ENCODE peak calls at places on chromosome 12, in four cellular contexts. I is mesothelial cell of epicardium; C is activated naive CD4-positive, alpha-beta T cell treated with anti-CD3 and anti-CD28 coated beads, Interleukin-2, amount 10 ng/mL, durations not matched to agents 7 days and 5 days; E is T-helper 1 cell. T is an unnamed sample.

GRCh38 chr12:126708492-126708896 is 1558.5 kb upstream of the TMEM132C start:
- DNase-seq in C (no peak), I (no peak), E (peak; percentile 6), T (no peak)

GRCh38 chr12:80472912-80473500 is 29.0 kb downstream of the PTPRQ start:
- DNase-seq in C (no peak), I (no peak), E (peak; percentile 4), T (no peak)

GRCh38 chr12:68162374-68162773 is 2.8 kb upstream of the IFNG start:
- DNase-seq in I (no peak), C (no peak), E (no peak), T (no peak)

GRCh38 chr12:58711968-58712367 is 208.3 kb downstream of the LRIG3 start:
- DNase-seq in I (no peak), E (no peak), C (no peak), T (no peak)

GRCh38 chr12:19799216-19799615 is 359.9 kb downstream of the AEBP2 start:
- DNase-seq in C (no peak), E (no peak), I (no peak), T (no peak)

GRCh38 chr12:110156766-110157165 is 32.6 kb downstream of the IFT81 start:
- DNase-seq in E (no peak), C (no peak), I (no peak), T (no peak)

GRCh38 chr12:105921872-105922669 is 216.7 kb downstream of the NUAK1 start:
- DNase-seq in C (no peak), E (no peak), I (no peak), T (no peak)

GRCh38 chr12:53212931-53213330 is 5.9 kb upstream of the ITGB7 start:
- DNase-seq in E (no peak), C (no peak), I (no peak), T (no peak)

GRCh38 chr12:3655331-3655900 is 97.5 kb downstream of the CRACR2A start:
- DNase-seq in C (peak; percentile 39), I (no peak), E (peak; percentile 23), T (peak; percentile 28)

GRCh38 chr12:83123039-83123438 is 436.3 kb downstream of the TMTC2 start:
- DNase-seq in C (no peak), I (no peak), E (no peak), T (no peak)

GRCh38 chr12:22312336-22312735 is 22.2 kb downstream of the ST8SIA1 start:
- DNase-seq in I (no peak), E (no peak), C (no peak), T (no peak)

GRCh38 chr12:47950856-47951468 is 12.4 kb upstream of the TMEM106C start:
- DNase-seq in I (no peak), E (no peak), C (no peak), T (no peak)

GRCh38 chr12:105986779-105987686 is 151.7 kb downstream of the NUAK1 start:
- DNase-seq in C (no peak), I (no peak), E (no peak), T (no peak)

GRCh38 chr12:91185437-91185836 is 2.8 kb upstream of the DCN start:
- DNase-seq in C (no peak), E (no peak), I (no peak), T (no peak)

GRCh38 chr12:129535351-129535750 is 368.5 kb downstream of the TMEM132D start:
- DNase-seq in E (no peak), C (no peak), I (no peak), T (no peak)

GRCh38 chr12:77685112-77685511 is 145.6 kb upstream of the NAV3 start:
- DNase-seq in E (peak; percentile 0), C (peak; percentile 25), I (peak; percentile 50), T (peak; percentile 27)

GRCh38 chr12:4954632-4955354 is 45.1 kb downstream of the KCNA1 start:
- DNase-seq in I (no peak), C (no peak), E (no peak), T (no peak)

GRCh38 chr12:18482601-18483120 is 221.3 kb downstream of the PIK3C2G start:
- DNase-seq in C (no peak), I (no peak), E (no peak), T (no peak)

GRCh38 chr12:3378655-3379054 is 112.3 kb upstream of the PRMT8 start:
- DNase-seq in C (no peak), I (no peak), E (no peak), T (no peak)

GRCh38 chr12:66290716-66291200 is 11.5 kb upstream of the HELB start:
- DNase-seq in C (peak; percentile 64), E (peak; percentile 86), I (no peak), T (peak; percentile 40)

GRCh38 chr12:89470741-89471504 is 53.7 kb downstream of the GALNT4 start:
- DNase-seq in E (peak; percentile 72), I (no peak), C (no peak), T (no peak)

GRCh38 chr12:56529656-56530055 is 8.0 kb downstream of the RBMS2 start:
- DNase-seq in E (no peak), C (no peak), I (no peak), T (no peak)

GRCh38 chr12:106089935-106090334 is 48.8 kb downstream of the NUAK1 start:
- DNase-seq in E (no peak), I (no peak), C (no peak), T (no peak)

GRCh38 chr12:121603581-121603980 is 22.7 kb upstream of the ORAI1 start:
- DNase-seq in I (no peak), C (no peak), E (no peak), T (no peak)

GRCh38 chr12:92971869-92972524 is 42.9 kb upstream of the EEA1 start:
- DNase-seq in I (no peak), E (no peak), C (no peak), T (no peak)

GRCh38 chr12:67982165-67982563 is 7.1 kb upstream of the IFNG-AS1 start:
- DNase-seq in E (no peak), I (no peak), C (no peak), T (no peak)

GRCh38 chr12:113070117-113070906 is 13.8 kb downstream of the DTX1 start:
- DNase-seq in C (peak; percentile 28), E (peak; percentile 32), I (no peak), T (peak; percentile 81)

GRCh38 chr12:30753233-30753632 is 1.5 kb downstream of the CAPRIN2 start:
- DNase-seq in E (peak; percentile 11), C (peak; percentile 32), I (no peak), T (peak; percentile 46)

GRCh38 chr12:114355389-114356088 is 50.4 kb downstream of the TBX5 start:
- DNase-seq in E (no peak), I (no peak), C (no peak), T (peak; percentile 5)

GRCh38 chr12:120651821-120652220 is 11.4 kb downstream of the CABP1 start:
- DNase-seq in I (no peak), C (no peak), E (no peak), T (no peak)

GRCh38 chr12:12592930-12593329 is 18.7 kb upstream of the CREBL2 start:
- DNase-seq in C (no peak), E (no peak), I (no peak), T (no peak)

GRCh38 chr12:128587918-128588317 is 235.8 kb downstream of the SLC15A4 start:
- DNase-seq in E (no peak), I (no peak), C (no peak), T (no peak)

GRCh38 chr12:48925218-48925871 is at the start of gene FKBP11:
- DNase-seq in E (peak; percentile 63), C (peak; percentile 75), I (peak; percentile 41), T (peak; percentile 73)

T was measured in DND-41.